ENCODE peak calls at places on chromosomes 4 and X, in eight cellular contexts. X, J, D, G, L, A, U and F are unnamed samples.

GRCh38 chr4:93670434-93670833 is 158.1 kb upstream of the ATOH1 start:
- DNase-seq in J (no peak), G (no peak), X (no peak), L (no peak), U (no peak), A (no peak), D (no peak), F (no peak)

GRCh38 chrX:39823424-39823823 is 274.3 kb downstream of the BCOR start:
- DNase-seq in X (no peak), G (no peak), L (no peak), J (no peak), A (peak), D (no peak), U (no peak), F (no peak)

GRCh38 chr4:109301691-109302365 is 630 bp downstream of the COL25A1 start:
- DNase-seq in D (no peak), L (peak), J (no peak), A (no peak), G (no peak), X (no peak), U (no peak), F (peak)

GRCh38 chr4:17521595-17521994 is 6.6 kb downstream of the CLRN2 start:
- DNase-seq in L (no peak), D (no peak), U (no peak), X (no peak), A (no peak), G (no peak), J (no peak), F (no peak)

GRCh38 chr4:24624381-24624780 is 40.0 kb upstream of the DHX15 start:
- DNase-seq in A (no peak), L (no peak), G (no peak), U (no peak), D (no peak), J (no peak), X (no peak), F (no peak)

GRCh38 chr4:20192754-20193521 is 58.8 kb upstream of the SLIT2 start:
- DNase-seq in D (no peak), G (no peak), J (no peak), U (no peak), L (no peak), X (peak), A (no peak), F (no peak)

GRCh38 chrX:129318375-129318774 is 204.9 kb downstream of the SMARCA1 start:
- DNase-seq in D (no peak), A (no peak), J (peak), X (peak), G (no peak), U (peak), L (no peak), F (peak)

GRCh38 chrX:100413231-100413630 is 3.2 kb upstream of the PCDH19 start:
- DNase-seq in U (peak), D (no peak), G (no peak), A (no peak), L (no peak), J (peak), X (peak), F (peak)

GRCh38 chrX:44244008-44244407 is 99.5 kb downstream of the EFHC2 start:
- DNase-seq in U (peak), X (peak), D (no peak), L (no peak), A (no peak), J (peak), G (no peak), F (no peak)

GRCh38 chrX:95885074-95885473 is 799.6 kb upstream of the DIAPH2 start:
- DNase-seq in J (no peak), A (no peak), X (peak), D (no peak), L (no peak), U (peak), G (no peak), F (no peak)

GRCh38 chrX:54182194-54182863 is 725 bp downstream of the FAM120C start:
- DNase-seq in A (peak), U (peak), L (peak), X (peak), G (no peak), D (peak), J (peak), F (peak)

GRCh38 chr4:117770269-117771087 is 263.8 kb upstream of the NDST3 start:
- DNase-seq in G (no peak), X (no peak), D (no peak), A (peak), J (no peak), L (peak), U (no peak), F (no peak)

GRCh38 chrX:55758033-55758432 is 40.5 kb downstream of the RRAGB start:
- DNase-seq in J (no peak), A (no peak), G (no peak), D (no peak), X (peak), L (no peak), U (peak), F (no peak)

GRCh38 chr4:38803833-38804653 is 548 bp downstream of the TLR1 start:
- DNase-seq in U (peak), L (no peak), G (no peak), A (no peak), J (peak), X (no peak), D (no peak), F (no peak)

GRCh38 chrX:97066381-97066780 is 182.7 kb downstream of the RPA4 start:
- DNase-seq in D (no peak), U (no peak), J (no peak), L (no peak), A (no peak), G (no peak), X (no peak), F (no peak)

GRCh38 chr4:154332681-154333421 is 158.7 kb downstream of the DCHS2 start:
- DNase-seq in A (peak), X (peak), L (peak), G (no peak), D (no peak), U (no peak), J (no peak), F (no peak)

GRCh38 chr4:154329939-154330338 is 161.7 kb downstream of the DCHS2 start:
- DNase-seq in G (no peak), A (peak), D (no peak), L (no peak), J (no peak), X (peak), U (peak), F (no peak)

GRCh38 chr4:154328030-154328429 is 163.6 kb downstream of the DCHS2 start:
- DNase-seq in L (no peak), U (peak), G (no peak), J (no peak), X (no peak), D (no peak), A (no peak), F (no peak)

GRCh38 chr4:154329268-154329858 is 162.2 kb downstream of the DCHS2 start:
- DNase-seq in G (no peak), D (no peak), X (peak), L (no peak), A (no peak), U (peak), J (peak), F (no peak)
- TF ChIP-seq CTCF in G (peak), D (no peak), X (peak), L (no peak), A (no peak), U (peak), J (peak), F (peak)

DNA sequence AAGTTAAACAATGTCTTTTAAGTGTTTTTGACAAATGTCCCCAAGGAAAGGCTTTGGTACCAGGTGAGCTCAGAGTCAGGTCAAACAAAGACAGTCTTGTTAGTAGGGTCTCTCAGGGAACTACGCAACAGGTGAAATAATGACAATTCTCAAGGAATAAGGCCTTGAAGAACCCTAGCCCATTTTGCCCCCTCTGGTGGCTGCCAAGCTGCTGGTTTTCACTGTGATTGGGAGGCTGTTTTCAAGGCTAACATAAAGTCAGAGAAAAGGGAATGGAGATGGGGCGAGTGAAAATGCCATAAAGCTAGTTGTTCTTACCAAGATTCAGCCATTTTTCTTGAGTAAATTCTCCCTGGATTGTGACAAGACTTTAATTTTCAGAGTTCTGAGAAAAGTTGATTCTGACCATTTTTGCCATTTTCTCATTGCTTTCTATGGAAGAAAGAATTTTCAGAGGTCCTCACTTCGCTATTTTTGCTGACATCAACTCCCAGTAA is 58.7 kb downstream of the RWDD4 start:
- DNase-seq in X (peak), U (peak), G (no peak), D (no peak), A (no peak), L (no peak), J (peak), F (no peak)
- TF ChIP-seq CTCF in X (peak), U (peak), G (peak), D (no peak), A (no peak), L (no peak), J (peak), F (peak)

GRCh38 chrX:12443534-12444098 is 305.3 kb downstream of the FRMPD4 start:
- DNase-seq in J (no peak), U (peak), L (no peak), X (no peak), A (no peak), D (no peak), G (no peak), F (no peak)

GRCh38 chrX:12446342-12447075 is 308.2 kb downstream of the FRMPD4 start:
- DNase-seq in D (no peak), A (no peak), X (peak), G (no peak), U (peak), L (no peak), J (peak), F (no peak)

GRCh38 chrX:12452268-12452667 is 314.0 kb downstream of the FRMPD4 start:
- DNase-seq in D (no peak), J (no peak), U (no peak), G (no peak), X (no peak), L (no peak), A (no peak), F (no peak)

GRCh38 chrX:12447448-12448154 is 309.3 kb downstream of the FRMPD4 start:
- DNase-seq in G (peak), D (no peak), X (peak), J (no peak), U (peak), A (no peak), L (no peak), F (no peak)
- TF ChIP-seq CTCF in G (peak), D (no peak), X (peak), J (no peak), U (peak), A (no peak), L (no peak), F (no peak)

GRCh38 chr4:184174571-184175488 is 42.8 kb downstream of the ENPP6 start:
- DNase-seq in X (no peak), L (no peak), D (no peak), G (no peak), U (no peak), A (no peak), J (no peak), F (no peak)
- TF ChIP-seq CTCF in X (no peak), L (no peak), D (no peak), G (no peak), U (no peak), A (no peak), J (no peak), F (no peak)

DNA sequence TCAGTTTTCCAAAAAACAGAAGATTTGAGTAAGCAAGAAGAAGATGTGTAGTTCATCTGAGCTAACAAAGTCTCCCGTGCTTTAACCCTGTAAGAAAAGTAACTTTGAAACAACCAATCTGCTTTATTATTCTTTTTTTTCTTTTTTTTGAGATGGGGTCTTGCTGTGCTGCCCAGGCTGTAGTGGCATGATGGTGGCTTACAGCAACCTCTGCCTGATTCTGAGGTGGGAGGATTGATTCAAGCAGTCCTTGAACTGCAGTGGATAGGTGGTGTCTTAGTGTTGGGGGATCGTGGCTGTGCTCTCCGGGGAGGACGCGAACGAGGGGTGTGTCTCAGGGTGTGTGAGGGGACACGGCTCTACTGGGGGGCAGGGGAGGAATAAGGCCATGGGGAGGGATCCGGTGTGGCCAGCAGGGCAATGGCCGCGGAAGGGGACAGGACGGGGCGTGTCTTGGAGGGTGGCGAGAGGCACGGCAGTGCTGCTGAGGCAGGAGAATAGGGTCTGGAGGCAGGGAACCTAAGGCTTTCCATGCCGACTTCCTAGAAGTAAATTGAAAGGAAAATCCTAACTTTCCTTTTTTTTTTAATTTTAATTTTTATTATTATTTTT is 2.4 kb downstream of the ARSD start:
- DNase-seq in D (no peak), X (no peak), G (no peak), A (no peak), L (peak), J (no peak), U (no peak), F (no peak)
- TF ChIP-seq CTCF in D (no peak), X (no peak), G (no peak), A (no peak), L (no peak), J (no peak), U (no peak), F (no peak)

DNA sequence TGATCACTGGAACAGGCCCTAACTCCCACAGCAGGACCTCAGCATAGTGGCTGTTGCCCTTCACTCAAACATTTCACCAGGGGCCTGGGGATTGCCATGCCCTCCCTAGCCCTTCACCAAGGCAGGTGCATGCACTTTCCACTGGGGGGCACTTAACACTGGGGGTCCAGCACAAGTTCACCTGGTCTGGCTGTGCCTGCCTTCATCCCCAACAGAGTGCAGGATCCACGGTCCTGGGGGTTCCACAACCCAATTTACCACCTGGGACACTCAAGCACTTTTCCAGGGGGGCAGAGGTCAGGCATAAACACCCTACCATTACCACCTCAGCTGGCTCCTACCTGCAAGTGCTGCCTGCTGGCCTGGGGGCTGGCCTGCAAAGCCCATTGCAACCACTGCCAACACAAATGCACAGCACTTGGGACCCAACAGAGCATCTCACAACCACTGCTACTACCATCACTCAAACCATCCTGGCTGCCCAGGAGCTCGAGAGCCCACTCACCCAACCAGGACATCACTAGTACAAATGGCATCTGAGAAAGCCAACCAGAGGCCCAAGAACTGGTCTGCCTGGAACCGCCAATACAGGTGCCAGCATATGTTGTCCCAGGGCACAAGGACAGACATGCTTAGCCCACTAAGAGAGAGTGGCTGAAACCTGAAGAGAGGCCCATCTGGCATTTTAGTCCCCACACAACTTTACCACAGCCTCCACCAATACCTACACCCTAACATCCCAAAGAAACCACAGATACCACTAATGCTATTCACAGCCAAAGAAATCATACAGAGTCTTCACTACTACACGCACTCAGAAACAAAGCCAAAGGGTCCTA is 43.1 kb downstream of the NAT8L start:
- DNase-seq in J (no peak), A (no peak), D (no peak), L (no peak), X (no peak), G (no peak), U (no peak), F (no peak)
- TF ChIP-seq CTCF in J (no peak), A (no peak), D (no peak), L (no peak), X (no peak), G (no peak), U (no peak), F (no peak)

GRCh38 chrX:45781901-45782553 is 581.4 kb upstream of the DIPK2B start:
- DNase-seq in A (no peak), U (peak), L (no peak), X (peak), D (no peak), G (peak), J (peak), F (no peak)
- TF ChIP-seq CTCF in A (peak), U (peak), L (no peak), X (peak), D (no peak), G (peak), J (peak), F (peak)

GRCh38 chr4:180589575-180589974 is 1653.6 kb upstream of the TENM3 start:
- DNase-seq in L (no peak), A (no peak), D (no peak), U (no peak), X (no peak), G (no peak), J (no peak), F (no peak)

DNA sequence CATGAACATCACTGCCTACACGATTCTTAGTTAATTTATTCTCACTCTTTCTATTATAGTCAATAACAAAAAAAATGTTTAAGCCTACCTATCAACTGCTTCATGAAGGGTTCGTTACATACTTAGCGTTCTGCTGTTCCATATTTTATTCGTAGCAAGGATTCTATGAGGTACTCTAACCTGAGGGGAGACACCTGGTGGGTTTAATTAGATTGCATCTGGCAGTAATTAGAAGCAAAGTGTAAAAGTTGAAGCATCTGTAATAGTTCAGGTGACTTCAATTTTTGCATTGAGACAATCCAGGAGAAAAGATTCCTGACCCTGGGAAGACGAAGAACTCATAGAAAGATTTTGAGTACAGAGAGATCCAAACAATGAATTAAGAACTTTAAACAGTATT is 1655.8 kb upstream of the TENM3 start:
- DNase-seq in A (no peak), U (no peak), D (no peak), G (no peak), X (no peak), J (no peak), L (no peak), F (no peak)
- TF ChIP-seq CTCF in A (no peak), U (no peak), D (no peak), G (no peak), X (no peak), J (no peak), L (no peak), F (no peak)

DNA sequence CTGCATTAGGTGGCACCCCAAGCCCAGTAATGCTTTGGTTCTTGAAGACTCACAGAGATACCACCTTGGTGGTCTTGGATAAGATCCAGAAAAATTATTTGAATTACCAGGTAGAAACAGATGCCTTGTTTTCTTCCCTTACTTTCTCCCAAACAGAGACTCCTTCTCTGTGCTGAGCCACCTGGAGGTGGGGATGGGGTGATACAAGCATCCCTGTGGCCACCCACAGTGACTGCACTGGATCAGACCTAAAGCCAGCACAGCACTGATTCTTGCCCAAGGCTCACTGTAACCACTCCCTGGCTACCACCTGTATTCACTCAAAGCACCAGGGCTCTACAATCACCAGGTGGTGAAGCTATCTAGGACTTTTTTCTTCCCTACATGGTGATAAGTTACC is 156.8 kb downstream of the TEX13A start:
- DNase-seq in L (no peak), U (no peak), J (no peak), D (no peak), A (no peak), G (no peak), X (no peak), F (no peak)
- TF ChIP-seq CTCF in L (no peak), U (no peak), J (no peak), D (no peak), A (no peak), G (no peak), X (peak), F (no peak)

GRCh38 chr4:47017081-47017480 is 14.3 kb upstream of the GABRB1 start:
- DNase-seq in X (no peak), J (no peak), U (no peak), A (no peak), L (no peak), G (no peak), D (no peak), F (no peak)
- TF ChIP-seq CTCF in X (no peak), J (no peak), U (no peak), A (no peak), L (no peak), G (no peak), D (no peak), F (no peak)